ENCODE peak calls at places on chromosomes 13 and 19, in eight cellular contexts. One of them, this sample, is unnamed.

GRCh38 chr19:19606021-19606420 is 12.5 kb downstream of the PBX4 start:
- DNase-seq in AG10803: no peak
- DNase-seq in left lung: no peak
- DNase-seq in neural progenitor cell: no peak
- DNase-seq in left ventricle myocardium inferior: no peak
- DNase-seq in dorsolateral prefrontal cortex: no peak
- DNase-seq in foreskin fibroblast: no peak
- DNase-seq in thoracic aorta: no peak
- DNase-seq in this sample: no peak

GRCh38 chr19:30144242-30144758 is 202.3 kb downstream of the URI1 start:
- DNase-seq in left lung: no peak
- DNase-seq in foreskin fibroblast: no peak
- DNase-seq in neural progenitor cell: no peak
- DNase-seq in dorsolateral prefrontal cortex: no peak
- DNase-seq in thoracic aorta: no peak
- DNase-seq in AG10803: no peak
- DNase-seq in left ventricle myocardium inferior: no peak
- DNase-seq in this sample: no peak

GRCh38 chr19:58170860-58171259 is 12.0 kb upstream of the ZNF274 start:
- DNase-seq in left lung: no peak
- DNase-seq in left ventricle myocardium inferior: no peak
- DNase-seq in thoracic aorta: no peak
- DNase-seq in neural progenitor cell: no peak
- DNase-seq in foreskin fibroblast: peak
- DNase-seq in dorsolateral prefrontal cortex: no peak
- DNase-seq in AG10803: peak
- DNase-seq in this sample: peak

GRCh38 chr19:17331254-17331558 is 3.4 kb downstream of the ANO8 start:
- DNase-seq in foreskin fibroblast: no peak
- DNase-seq in left ventricle myocardium inferior: no peak
- DNase-seq in AG10803: no peak
- DNase-seq in neural progenitor cell: no peak
- DNase-seq in dorsolateral prefrontal cortex: no peak
- DNase-seq in thoracic aorta: no peak
- DNase-seq in left lung: no peak
- DNase-seq in this sample: no peak

GRCh38 chr13:24741016-24741662 is 22.8 kb upstream of the RNF17 start:
- DNase-seq in AG10803: no peak
- DNase-seq in neural progenitor cell: no peak
- DNase-seq in left ventricle myocardium inferior: no peak
- DNase-seq in thoracic aorta: no peak
- DNase-seq in left lung: no peak
- DNase-seq in dorsolateral prefrontal cortex: no peak
- DNase-seq in foreskin fibroblast: no peak
- DNase-seq in this sample: no peak

GRCh38 chr13:32453981-32454380 is 26.1 kb upstream of the N4BP2L1 start:
- DNase-seq in thoracic aorta: no peak
- DNase-seq in neural progenitor cell: no peak
- DNase-seq in dorsolateral prefrontal cortex: no peak
- DNase-seq in left lung: no peak
- DNase-seq in left ventricle myocardium inferior: no peak
- DNase-seq in AG10803: peak
- DNase-seq in foreskin fibroblast: no peak
- DNase-seq in this sample: no peak

GRCh38 chr19:10268077-10268476 is 2.8 kb upstream of the ICAM1 start:
- DNase-seq in thoracic aorta: no peak
- DNase-seq in foreskin fibroblast: no peak
- DNase-seq in left ventricle myocardium inferior: no peak
- DNase-seq in neural progenitor cell: no peak
- DNase-seq in AG10803: no peak
- DNase-seq in left lung: no peak
- DNase-seq in dorsolateral prefrontal cortex: no peak
- DNase-seq in this sample: no peak

GRCh38 chr19:7973883-7974282 is 30.4 kb upstream of the TIMM44 start:
- DNase-seq in left lung: no peak
- DNase-seq in left ventricle myocardium inferior: peak
- DNase-seq in AG10803: no peak
- DNase-seq in thoracic aorta: no peak
- DNase-seq in neural progenitor cell: no peak
- DNase-seq in dorsolateral prefrontal cortex: peak
- DNase-seq in foreskin fibroblast: no peak
- DNase-seq in this sample: no peak

GRCh38 chr13:114141261-114141996 is 9.0 kb upstream of the RASA3 start:
- DNase-seq in neural progenitor cell: no peak
- DNase-seq in dorsolateral prefrontal cortex: no peak
- DNase-seq in thoracic aorta: no peak
- DNase-seq in AG10803: no peak
- DNase-seq in foreskin fibroblast: no peak
- DNase-seq in left ventricle myocardium inferior: no peak
- DNase-seq in left lung: no peak
- DNase-seq in this sample: no peak

GRCh38 chr19:14023404-14024235 is 4.3 kb upstream of the RLN3 start:
- DNase-seq in neural progenitor cell: peak
- DNase-seq in left lung: no peak
- DNase-seq in dorsolateral prefrontal cortex: no peak
- DNase-seq in thoracic aorta: no peak
- DNase-seq in foreskin fibroblast: peak
- DNase-seq in left ventricle myocardium inferior: peak
- DNase-seq in AG10803: peak
- DNase-seq in this sample: no peak

GRCh38 chr19:12648088-12648487 is 18.5 kb downstream of the MAN2B1 start:
- DNase-seq in left ventricle myocardium inferior: no peak
- DNase-seq in AG10803: no peak
- DNase-seq in dorsolateral prefrontal cortex: no peak
- DNase-seq in left lung: no peak
- DNase-seq in foreskin fibroblast: peak
- DNase-seq in neural progenitor cell: no peak
- DNase-seq in thoracic aorta: no peak
- DNase-seq in this sample: no peak

GRCh38 chr19:47429140-47429793 is 9.9 kb upstream of the MEIS3 start:
- DNase-seq in AG10803: no peak
- DNase-seq in foreskin fibroblast: no peak
- DNase-seq in neural progenitor cell: no peak
- DNase-seq in dorsolateral prefrontal cortex: no peak
- DNase-seq in left ventricle myocardium inferior: no peak
- DNase-seq in left lung: no peak
- DNase-seq in thoracic aorta: no peak
- DNase-seq in this sample: no peak

GRCh38 chr19:47428177-47428894 is 9.0 kb upstream of the MEIS3 start:
- DNase-seq in dorsolateral prefrontal cortex: peak
- DNase-seq in thoracic aorta: peak
- DNase-seq in foreskin fibroblast: peak
- DNase-seq in left ventricle myocardium inferior: peak
- DNase-seq in AG10803: peak
- DNase-seq in left lung: peak
- DNase-seq in neural progenitor cell: peak
- DNase-seq in this sample: peak

GRCh38 chr19:47432499-47432898 is 13.2 kb upstream of the MEIS3 start:
- DNase-seq in foreskin fibroblast: no peak
- DNase-seq in dorsolateral prefrontal cortex: no peak
- DNase-seq in AG10803: no peak
- DNase-seq in left lung: no peak
- DNase-seq in neural progenitor cell: no peak
- DNase-seq in left ventricle myocardium inferior: no peak
- DNase-seq in thoracic aorta: no peak
- DNase-seq in this sample: no peak

GRCh38 chr19:47432091-47432490 is 12.8 kb upstream of the MEIS3 start:
- DNase-seq in AG10803: no peak
- DNase-seq in foreskin fibroblast: no peak
- DNase-seq in left ventricle myocardium inferior: no peak
- DNase-seq in thoracic aorta: no peak
- DNase-seq in left lung: no peak
- DNase-seq in dorsolateral prefrontal cortex: no peak
- DNase-seq in neural progenitor cell: no peak
- DNase-seq in this sample: no peak

GRCh38 chr19:47430041-47430802 is 10.9 kb upstream of the MEIS3 start:
- DNase-seq in AG10803: peak
- DNase-seq in thoracic aorta: no peak
- DNase-seq in left ventricle myocardium inferior: no peak
- DNase-seq in dorsolateral prefrontal cortex: no peak
- DNase-seq in foreskin fibroblast: peak
- DNase-seq in neural progenitor cell: peak
- DNase-seq in left lung: peak
- DNase-seq in this sample: peak
- TF ChIP-seq CTCF in AG10803: peak
- TF ChIP-seq CTCF in thoracic aorta: peak
- TF ChIP-seq CTCF in left ventricle myocardium inferior: peak
- TF ChIP-seq CTCF in dorsolateral prefrontal cortex: no peak
- TF ChIP-seq CTCF in foreskin fibroblast: no peak
- TF ChIP-seq CTCF in neural progenitor cell: peak
- TF ChIP-seq CTCF in left lung: peak
- TF ChIP-seq CTCF in this sample: peak

DNA sequence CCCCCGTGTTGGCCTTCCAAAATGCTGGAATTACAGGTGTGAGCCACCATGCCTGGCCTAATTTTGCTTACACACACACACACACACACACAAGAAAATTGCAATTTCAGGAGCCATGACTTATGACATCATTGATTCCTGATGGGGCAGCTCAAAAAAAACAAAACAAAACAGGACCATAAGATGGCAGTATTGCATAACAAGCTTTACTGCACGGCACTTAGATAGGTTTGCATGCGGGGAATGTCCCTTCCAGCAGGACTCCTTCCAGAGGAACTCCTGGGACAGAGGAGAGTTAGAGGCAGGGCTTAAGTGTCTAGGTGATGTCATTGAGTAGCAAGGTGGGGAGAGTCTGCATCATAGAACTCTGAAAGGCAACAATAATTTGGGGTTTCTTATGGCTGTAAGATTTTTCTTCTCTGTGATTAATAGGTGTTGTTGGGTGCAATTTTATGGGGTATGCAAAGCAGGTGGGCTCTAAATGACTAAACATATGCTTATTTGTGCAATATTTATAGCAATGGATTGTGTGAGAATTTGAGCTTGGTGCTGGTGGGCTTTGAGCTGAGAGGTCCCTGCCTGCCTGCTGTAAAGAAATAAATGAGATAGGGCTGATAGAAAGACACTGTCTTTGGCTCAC is 9.0 kb upstream of the ACSBG2 start:
- DNase-seq in thoracic aorta: no peak
- DNase-seq in AG10803: peak
- DNase-seq in left ventricle myocardium inferior: no peak
- DNase-seq in foreskin fibroblast: peak
- DNase-seq in left lung: no peak
- DNase-seq in dorsolateral prefrontal cortex: no peak
- DNase-seq in neural progenitor cell: peak
- DNase-seq in this sample: peak
- TF ChIP-seq CTCF in thoracic aorta: no peak
- TF ChIP-seq CTCF in AG10803: peak
- TF ChIP-seq CTCF in left ventricle myocardium inferior: peak
- TF ChIP-seq CTCF in foreskin fibroblast: no peak
- TF ChIP-seq CTCF in left lung: no peak
- TF ChIP-seq CTCF in dorsolateral prefrontal cortex: no peak
- TF ChIP-seq CTCF in neural progenitor cell: peak
- TF ChIP-seq CTCF in this sample: peak

GRCh38 chr19:55605637-55606470 is at the start of gene ZNF865:
- DNase-seq in dorsolateral prefrontal cortex: peak
- DNase-seq in foreskin fibroblast: peak
- DNase-seq in left lung: peak
- DNase-seq in neural progenitor cell: peak
- DNase-seq in left ventricle myocardium inferior: peak
- DNase-seq in thoracic aorta: no peak
- DNase-seq in AG10803: peak
- DNase-seq in this sample: peak

GRCh38 chr19:55605207-55605636 is 225 bp upstream of the ZNF865 start:
- DNase-seq in thoracic aorta: peak
- DNase-seq in left ventricle myocardium inferior: peak
- DNase-seq in AG10803: peak
- DNase-seq in dorsolateral prefrontal cortex: peak
- DNase-seq in left lung: peak
- DNase-seq in foreskin fibroblast: peak
- DNase-seq in neural progenitor cell: peak
- DNase-seq in this sample: peak

GRCh38 chr19:55603581-55604292 is 1.7 kb upstream of the ZNF865 start:
- DNase-seq in left lung: no peak
- DNase-seq in neural progenitor cell: no peak
- DNase-seq in thoracic aorta: no peak
- DNase-seq in foreskin fibroblast: no peak
- DNase-seq in left ventricle myocardium inferior: no peak
- DNase-seq in AG10803: no peak
- DNase-seq in dorsolateral prefrontal cortex: no peak
- DNase-seq in this sample: no peak

GRCh38 chr19:55606817-55607216 is 1.4 kb downstream of the ZNF865 start:
- DNase-seq in foreskin fibroblast: no peak
- DNase-seq in left ventricle myocardium inferior: no peak
- DNase-seq in neural progenitor cell: no peak
- DNase-seq in thoracic aorta: no peak
- DNase-seq in left lung: no peak
- DNase-seq in AG10803: no peak
- DNase-seq in dorsolateral prefrontal cortex: no peak
- DNase-seq in this sample: no peak

DNA sequence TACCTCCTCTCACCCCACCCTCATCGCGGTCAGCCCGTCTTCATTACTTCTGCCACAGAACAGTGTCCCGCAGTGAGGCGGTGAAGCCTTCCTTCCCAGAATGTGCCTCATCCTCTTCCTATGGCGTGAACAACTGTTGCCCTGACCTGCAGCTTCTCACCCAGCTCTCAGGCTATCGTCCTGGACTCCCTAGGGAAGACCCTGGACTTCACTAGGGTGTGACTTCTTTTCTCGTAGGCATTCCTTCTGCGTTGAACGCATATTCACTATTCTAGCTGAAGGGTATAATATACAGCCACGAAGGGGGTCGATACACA is 982 bp downstream of the ZNF865 start:
- DNase-seq in left ventricle myocardium inferior: no peak
- DNase-seq in neural progenitor cell: no peak
- DNase-seq in thoracic aorta: no peak
- DNase-seq in dorsolateral prefrontal cortex: no peak
- DNase-seq in AG10803: no peak
- DNase-seq in foreskin fibroblast: no peak
- DNase-seq in left lung: no peak
- DNase-seq in this sample: no peak
- TF ChIP-seq CTCF in left ventricle myocardium inferior: no peak
- TF ChIP-seq CTCF in neural progenitor cell: no peak
- TF ChIP-seq CTCF in thoracic aorta: no peak
- TF ChIP-seq CTCF in dorsolateral prefrontal cortex: no peak
- TF ChIP-seq CTCF in AG10803: no peak
- TF ChIP-seq CTCF in foreskin fibroblast: no peak
- TF ChIP-seq CTCF in left lung: no peak
- TF ChIP-seq CTCF in this sample: no peak

DNA sequence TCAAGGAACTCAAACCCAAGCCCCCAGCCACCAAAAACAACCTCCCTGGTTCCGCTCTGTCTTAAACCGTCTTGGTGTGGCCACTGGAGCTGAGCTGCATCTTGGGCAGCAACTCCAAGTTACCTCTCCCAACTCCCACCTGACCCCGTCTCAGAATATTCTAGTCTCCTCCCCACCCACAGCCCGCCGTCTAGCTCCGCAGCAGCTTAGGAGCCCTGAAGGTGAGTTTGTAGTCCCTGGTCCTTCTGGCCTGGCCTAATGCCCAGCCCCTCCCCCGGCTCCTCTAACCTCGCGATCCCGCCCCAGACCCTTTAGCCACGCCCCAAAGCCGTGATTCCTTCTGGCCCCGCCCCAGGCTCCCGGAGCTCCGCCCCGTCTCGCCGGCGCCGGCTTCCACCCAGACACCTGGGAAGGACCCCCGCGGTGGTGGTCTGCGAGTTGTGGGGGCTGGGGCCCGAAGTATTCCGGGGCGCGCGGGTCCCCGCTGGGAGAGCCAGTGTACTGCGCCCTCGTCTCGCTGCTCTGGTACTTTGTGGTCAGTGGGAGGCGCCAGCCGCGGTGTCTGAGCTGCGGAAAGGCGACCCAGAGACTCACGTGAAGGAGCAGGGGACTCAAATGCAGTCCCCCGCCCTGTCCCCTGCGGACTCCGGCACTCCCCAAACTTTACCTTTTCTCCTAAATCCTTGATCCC is 2.5 kb upstream of the LHB start:
- DNase-seq in dorsolateral prefrontal cortex: no peak
- DNase-seq in AG10803: peak
- DNase-seq in thoracic aorta: no peak
- DNase-seq in neural progenitor cell: peak
- DNase-seq in foreskin fibroblast: peak
- DNase-seq in left lung: peak
- DNase-seq in left ventricle myocardium inferior: peak
- DNase-seq in this sample: no peak
- TF ChIP-seq CTCF in dorsolateral prefrontal cortex: no peak
- TF ChIP-seq CTCF in AG10803: no peak
- TF ChIP-seq CTCF in thoracic aorta: no peak
- TF ChIP-seq CTCF in neural progenitor cell: peak
- TF ChIP-seq CTCF in foreskin fibroblast: no peak
- TF ChIP-seq CTCF in left lung: no peak
- TF ChIP-seq CTCF in left ventricle myocardium inferior: no peak
- TF ChIP-seq CTCF in this sample: peak

This sample was measured in HFFc6.